ENCODE peak calls at places on chromosomes 13 and 19, in four cellular contexts. W is GM12878, K is K562, S is HepG2. U is an unnamed sample.

GRCh38 chr13:95624020-95624419 is 20.5 kb downstream of the DZIP1 start:
- DNase-seq in W (no peak), K (peak), S (peak), U (peak)

GRCh38 chr19:33676999-33677665 is 55.4 kb downstream of the CHST8 start:
- DNase-seq in W (no peak), S (no peak), K (no peak), U (no peak)

GRCh38 chr19:41421973-41422372 is 5.2 kb downstream of the B3GNT8 start:
- DNase-seq in W (no peak), K (no peak), S (no peak), U (no peak)

GRCh38 chr19:47122359-47123335 is 8.0 kb upstream of the SAE1 start:
- DNase-seq in K (no peak), S (peak), W (no peak), U (no peak)

GRCh38 chr13:42041017-42041683 is 7.3 kb upstream of the DGKH start:
- DNase-seq in S (no peak), W (peak), K (peak), U (peak)

GRCh38 chr13:48478401-48478800 is 54.5 kb downstream of the RCBTB2 start:
- DNase-seq in K (no peak), W (no peak), S (no peak), U (no peak)

GRCh38 chr19:47729468-47729798 is 15.9 kb upstream of the NOP53 start:
- DNase-seq in K (peak), S (no peak), W (no peak), U (no peak)

GRCh38 chr19:28042516-28042915 is 1170.4 kb downstream of the UQCRFS1 start:
- DNase-seq in S (no peak), W (no peak), K (no peak), U (no peak)

GRCh38 chr13:34816118-34816517 is 126.0 kb upstream of the NBEA start:
- DNase-seq in W (no peak), K (no peak), S (no peak), U (no peak)

GRCh38 chr19:27392027-27392632 is 1820.8 kb downstream of the UQCRFS1 start:
- DNase-seq in S (no peak), K (no peak), W (no peak), U (no peak)

GRCh38 chr13:45595968-45596367 is 19.6 kb downstream of the ERICH6B start:
- DNase-seq in K (no peak), S (no peak), W (no peak), U (no peak)

GRCh38 chr19:55552620-55553019 is 7.3 kb upstream of the SBK3 start:
- DNase-seq in W (no peak), S (peak), K (no peak), U (no peak)

GRCh38 chr19:7681336-7682174 is 922 bp downstream of the TRAPPC5 start:
- DNase-seq in S (peak), K (peak), W (no peak), U (peak)

GRCh38 chr19:7682175-7682855 is 1.7 kb downstream of the TRAPPC5 start:
- DNase-seq in S (no peak), W (no peak), K (no peak), U (no peak)

GRCh38 chr19:7687177-7687576 is 6.5 kb downstream of the TRAPPC5 start:
- DNase-seq in S (no peak), K (no peak), W (no peak), U (no peak)

GRCh38 chr19:7689165-7689564 is 8.5 kb downstream of the TRAPPC5 start:
- DNase-seq in W (no peak), K (no peak), S (no peak), U (no peak)

GRCh38 chr19:7685546-7686445 is 5.2 kb downstream of the TRAPPC5 start:
- DNase-seq in K (no peak), W (no peak), S (no peak), U (no peak)
- TF ChIP-seq SP1 in K (no peak), W (no peak), S (no peak), U (no peak)

GRCh38 chr13:109204657-109205056 is 575.2 kb downstream of the MYO16 start:
- DNase-seq in K (no peak), W (no peak), S (no peak), U (no peak)
- TF ChIP-seq FOXK2 in K (no peak), W (no peak), S (no peak), U (no peak)

GRCh38 chr13:111022886-111023285 is 92.2 kb upstream of the ARHGEF7 start:
- DNase-seq in S (no peak), W (no peak), K (no peak), U (no peak)
- TF ChIP-seq SP1 in S (no peak), W (no peak), K (no peak), U (no peak)

DNA sequence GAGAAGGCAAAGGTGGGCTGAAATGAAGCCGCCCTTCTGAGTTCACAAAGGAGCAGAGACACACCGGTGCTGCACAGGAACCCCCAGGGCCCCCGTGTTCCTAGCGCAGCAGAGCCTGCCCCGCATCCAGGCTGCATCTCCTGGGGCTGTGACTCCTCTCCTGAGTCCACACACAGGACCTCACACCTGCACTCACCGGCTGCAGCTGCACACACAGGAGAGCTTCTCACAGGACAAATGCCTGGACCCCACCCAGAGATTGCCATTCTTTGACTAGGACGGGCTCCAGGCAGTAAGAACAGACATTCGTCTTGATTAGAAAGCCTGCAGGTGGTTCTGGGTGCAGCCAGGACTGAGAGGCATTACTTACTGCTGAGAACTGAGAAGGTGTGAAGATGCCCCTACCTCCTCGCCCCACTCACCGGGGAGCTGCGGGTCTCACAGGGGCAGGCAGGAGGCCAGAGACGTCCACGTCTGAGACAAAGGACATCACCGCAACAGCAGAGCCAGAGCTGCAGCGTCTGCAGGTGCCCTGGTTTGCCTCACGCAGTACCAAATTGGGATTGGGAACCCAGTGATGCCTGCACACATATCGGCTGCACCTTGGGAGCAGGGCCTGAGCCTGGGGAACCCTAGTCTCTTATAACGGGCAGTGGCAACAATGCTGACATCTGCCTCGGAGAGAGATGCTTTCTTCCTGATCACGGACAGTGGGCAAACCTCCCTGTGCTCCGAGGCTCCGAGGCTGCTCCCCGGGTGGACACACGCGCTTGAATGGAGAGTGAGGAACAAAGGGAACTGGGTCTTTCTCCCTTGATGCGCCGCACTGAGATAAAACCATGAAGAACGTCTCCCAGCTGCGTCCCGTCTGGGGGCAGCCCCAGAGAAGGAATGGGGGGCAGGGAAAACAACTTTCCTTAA is 50.4 kb downstream of the RASA3 start:
- DNase-seq in W (no peak), S (no peak), K (no peak), U (no peak)
- TF ChIP-seq FOXK2 in W (no peak), S (no peak), K (no peak), U (no peak)

DNA sequence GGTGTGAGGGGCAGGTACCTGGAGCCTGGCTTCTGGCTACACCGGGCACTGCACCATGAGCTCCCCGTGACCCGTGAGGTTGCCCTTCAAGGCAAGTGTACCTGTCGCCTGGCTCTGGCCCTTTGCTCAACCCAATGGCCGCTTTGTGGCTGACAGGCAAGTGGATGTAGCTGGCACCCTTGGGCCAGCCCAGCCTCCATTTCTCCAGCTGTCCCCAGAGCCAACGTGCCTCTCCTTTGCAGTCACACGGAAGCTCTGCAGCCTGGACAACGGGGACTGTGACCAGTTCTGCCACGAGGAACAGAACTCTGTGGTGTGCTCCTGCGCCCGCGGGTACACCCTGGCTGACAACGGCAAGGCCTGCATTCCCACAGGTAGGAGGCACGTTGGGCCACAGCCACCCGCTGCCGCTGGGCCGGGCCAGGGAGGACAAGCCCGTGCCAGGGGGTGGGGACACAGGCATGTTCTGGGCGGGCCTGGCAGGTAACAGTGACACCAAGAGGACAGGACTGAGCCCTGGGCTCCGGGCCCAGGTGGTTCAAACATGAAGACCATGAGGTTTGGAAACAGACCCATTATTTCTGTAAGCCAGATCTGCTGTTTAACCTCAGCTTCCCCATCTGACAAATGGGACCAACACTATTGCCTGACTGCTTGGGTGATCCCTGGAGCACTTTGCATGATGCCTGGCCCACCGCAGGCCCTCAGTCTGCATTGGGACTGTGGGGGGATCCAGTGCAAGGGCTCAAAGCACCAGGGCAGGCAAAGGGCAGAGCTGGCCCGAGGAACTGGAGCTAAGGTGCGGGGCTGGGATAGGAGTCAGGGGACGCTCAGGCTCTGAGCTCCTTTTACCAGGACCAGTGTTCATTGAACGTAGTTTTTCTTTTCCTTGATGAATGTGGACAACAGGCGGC is 17.5 kb upstream of the PROZ start:
- DNase-seq in K (no peak), S (no peak), W (no peak), U (no peak)
- TF ChIP-seq SP1 in K (no peak), S (no peak), W (no peak), U (no peak)

GRCh38 chr13:98571955-98572662 is 4.8 kb downstream of the STK24 start:
- DNase-seq in K (no peak), S (peak), W (no peak), U (no peak)
- TF ChIP-seq FOXK2 in K (no peak), S (no peak), W (no peak), U (no peak)

GRCh38 chr13:96678801-96679200 is 315.5 kb downstream of the OXGR1 start:
- DNase-seq in K (no peak), S (no peak), W (no peak), U (no peak)

GRCh38 chr13:96680898-96681297 is 313.4 kb downstream of the OXGR1 start:
- DNase-seq in S (no peak), W (no peak), K (no peak), U (no peak)

GRCh38 chr13:96686286-96686685 is 308.0 kb downstream of the OXGR1 start:
- DNase-seq in W (no peak), K (no peak), S (no peak), U (no peak)

DNA sequence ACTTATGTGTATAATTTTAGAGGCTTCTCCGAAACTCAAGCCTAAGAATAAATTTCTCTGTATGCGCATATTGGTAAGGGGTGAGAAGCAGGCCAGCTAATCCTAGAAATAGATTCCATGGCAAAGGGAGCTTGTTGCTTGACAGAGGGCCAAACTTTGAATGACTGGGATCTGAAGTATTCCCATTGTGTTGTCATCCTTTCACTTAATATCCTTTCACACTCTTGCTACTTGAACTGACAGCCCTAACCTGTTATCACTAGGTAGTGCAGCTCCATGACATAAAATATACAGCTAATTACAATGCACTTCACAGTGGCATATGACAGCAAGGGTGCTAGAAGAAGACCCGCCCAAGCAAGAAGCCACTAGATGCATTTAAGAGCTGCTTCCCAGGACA is 309.8 kb downstream of the OXGR1 start:
- DNase-seq in S (no peak), W (no peak), K (no peak), U (no peak)
- TF ChIP-seq SP1 in S (no peak), W (no peak), K (no peak), U (no peak)

DNA sequence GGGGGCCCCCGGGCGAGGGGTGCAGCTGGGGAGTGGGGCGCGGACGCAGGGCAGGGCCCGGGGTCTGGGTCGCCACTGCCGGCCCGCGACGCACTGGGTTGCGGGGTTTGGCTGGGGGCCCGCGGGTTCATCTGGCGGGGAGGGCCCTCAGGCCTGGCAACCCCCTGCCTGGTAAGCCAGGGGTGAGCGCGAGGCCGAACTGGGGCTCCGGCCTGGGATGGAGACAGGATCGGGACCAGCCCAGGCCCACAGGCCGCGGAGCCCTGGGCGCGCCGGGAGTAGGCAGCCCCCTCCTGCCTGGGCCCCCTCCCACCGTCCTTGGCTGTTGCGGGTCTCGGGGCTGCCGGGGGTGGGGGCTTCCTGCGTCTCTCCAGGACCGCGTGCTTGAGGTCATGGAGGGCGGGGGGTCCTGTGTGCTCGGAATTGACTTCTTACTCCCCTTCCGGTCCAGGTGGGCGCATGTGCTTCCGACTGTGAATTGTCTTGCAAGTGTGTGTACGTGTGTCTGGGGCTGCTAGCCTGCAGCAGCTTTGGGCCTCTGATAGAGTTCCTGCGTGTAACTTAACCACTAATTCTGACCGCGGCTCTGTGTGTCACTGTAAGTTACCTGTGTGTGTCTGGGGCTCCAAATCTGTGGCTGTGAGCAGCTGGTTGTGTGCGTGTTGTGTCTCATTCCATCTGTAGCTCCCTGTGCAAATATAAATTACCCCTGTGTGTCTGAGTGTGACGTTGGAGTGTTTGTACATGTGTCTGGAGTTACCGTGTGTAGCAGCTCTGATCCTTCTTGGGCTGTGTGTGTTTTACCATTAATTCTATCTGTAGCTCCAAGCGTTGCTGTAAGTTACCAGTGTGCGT is 751 bp downstream of the GRAMD1A start:
- DNase-seq in W (no peak), S (peak), K (peak), U (peak)
- TF ChIP-seq FOXK2 in W (no peak), S (no peak), K (no peak), U (no peak)

GRCh38 chr13:100594731-100595130 is 6.1 kb upstream of the GGACT start:
- DNase-seq in W (no peak), S (peak), K (peak), U (peak)
- TF ChIP-seq SP1 in W (no peak), S (no peak), K (no peak), U (no peak)

GRCh38 chr13:108855737-108856387 is 226.5 kb downstream of the MYO16 start:
- DNase-seq in W (no peak), K (no peak), S (no peak), U (no peak)
- TF ChIP-seq FOXK2 in W (no peak), K (no peak), S (no peak), U (no peak)